ENCODE peak calls at places on chromosomes 12 and 14, in four cellular contexts. S, H, N and V are unnamed samples.

GRCh38 chr12:114655934-114656697 is 27.9 kb downstream of the TBX3 start:
- DNase-seq in S (no peak), H (no peak), N (no peak), V (peak)

GRCh38 chr12:62260733-62261683 is 804 bp downstream of the USP15 start:
- DNase-seq in S (peak), H (peak), N (peak), V (peak)

GRCh38 chr14:68249534-68250517 is 430.2 kb downstream of the RAD51B start:
- DNase-seq in S (no peak), H (no peak), N (no peak), V (peak)

GRCh38 chr12:30824311-30824710 is 69.6 kb upstream of the CAPRIN2 start:
- DNase-seq in S (no peak), H (no peak), N (no peak), V (no peak)

GRCh38 chr12:45299132-45299692 is 83.3 kb downstream of the ANO6 start:
- DNase-seq in S (no peak), H (no peak), N (no peak), V (peak)

GRCh38 chr12:56086096-56086495 is 6.1 kb downstream of the ERBB3 start:
- DNase-seq in S (no peak), H (no peak), N (no peak), V (no peak)

GRCh38 chr12:115149685-115150378 is 465.9 kb upstream of the TBX3 start:
- DNase-seq in S (no peak), H (no peak), N (no peak), V (no peak)

GRCh38 chr12:89393551-89394121 is 41.3 kb upstream of the DUSP6 start:
- DNase-seq in S (no peak), H (peak), N (no peak), V (no peak)

GRCh38 chr12:95756362-95756761 is 34.2 kb downstream of the NTN4 start:
- DNase-seq in S (no peak), H (no peak), N (no peak), V (no peak)

GRCh38 chr14:76768671-76769500 is 7.6 kb downstream of the VASH1 start:
- DNase-seq in S (no peak), H (no peak), N (no peak), V (no peak)

GRCh38 chr14:100424504-100425453 is 101.6 kb downstream of the SLC25A47 start:
- DNase-seq in S (no peak), H (no peak), N (no peak), V (no peak)

GRCh38 chr14:68248481-68249255 is 429.1 kb downstream of the RAD51B start:
- DNase-seq in S (peak), H (no peak), N (peak), V (peak)

GRCh38 chr12:28869197-28869596 is 279.9 kb upstream of the FAR2 start:
- DNase-seq in S (no peak), H (no peak), N (peak), V (no peak)

GRCh38 chr12:72228424-72228823 is 43.7 kb upstream of the TRHDE start:
- DNase-seq in S (no peak), H (no peak), N (no peak), V (no peak)

GRCh38 chr14:49478784-49479183 is 107.4 kb downstream of the RPS29 start:
- DNase-seq in S (no peak), H (no peak), N (no peak), V (no peak)

GRCh38 chr12:120991965-120992364 is 13.6 kb downstream of the HNF1A start:
- DNase-seq in S (no peak), H (no peak), N (no peak), V (no peak)

GRCh38 chr12:50589650-50590435 is 85.1 kb downstream of the DIP2B start:
- DNase-seq in S (no peak), H (no peak), N (no peak), V (no peak)

GRCh38 chr12:39807043-39807442 is 187.4 kb upstream of the ABCD2 start:
- DNase-seq in S (no peak), H (peak), N (peak), V (peak)

GRCh38 chr12:18320036-18320617 is 58.8 kb downstream of the PIK3C2G start:
- DNase-seq in S (no peak), H (peak), N (peak), V (peak)

GRCh38 chr14:102849522-102850379 is 72.5 kb downstream of the TRAF3 start:
- DNase-seq in S (no peak), H (no peak), N (peak), V (no peak)
- TF ChIP-seq ZBTB33 in S (no peak), H (no peak), N (no peak), V (no peak)

DNA sequence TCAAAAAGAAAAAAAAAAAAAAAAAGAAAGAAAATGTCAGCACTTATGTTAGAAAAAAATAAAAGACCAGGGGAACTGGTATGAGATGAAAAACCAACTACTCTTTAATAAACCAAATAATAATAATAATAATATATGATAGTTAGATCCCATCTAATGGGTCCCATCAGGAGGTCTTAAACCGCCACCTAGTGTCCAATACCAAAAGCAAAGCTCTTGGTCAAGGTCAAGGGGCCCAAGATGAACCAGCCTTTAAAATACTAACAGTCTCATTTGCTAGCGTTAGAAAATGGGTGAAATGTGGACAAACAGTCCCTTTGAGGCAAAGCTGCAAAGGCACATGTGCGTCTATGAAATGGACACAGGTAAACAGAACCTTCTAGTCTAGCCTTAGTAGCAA is 12.3 kb downstream of the BRAP start:
- DNase-seq in S (no peak), H (peak), N (peak), V (peak)
- TF ChIP-seq YY1 in S (no peak), H (no peak), N (no peak), V (no peak)

GRCh38 chr12:6795088-6795487 is 5.8 kb downstream of the CD4 start:
- DNase-seq in S (no peak), H (no peak), N (no peak), V (no peak)

GRCh38 chr12:6790496-6791150 is 1.3 kb downstream of the CD4 start:
- DNase-seq in S (no peak), H (no peak), N (no peak), V (no peak)

GRCh38 chr12:6788972-6789905 is at the start of gene CD4:
- DNase-seq in S (no peak), H (no peak), N (no peak), V (no peak)

GRCh38 chr12:6791931-6792520 is 2.7 kb downstream of the CD4 start:
- DNase-seq in S (no peak), H (no peak), N (no peak), V (no peak)

DNA sequence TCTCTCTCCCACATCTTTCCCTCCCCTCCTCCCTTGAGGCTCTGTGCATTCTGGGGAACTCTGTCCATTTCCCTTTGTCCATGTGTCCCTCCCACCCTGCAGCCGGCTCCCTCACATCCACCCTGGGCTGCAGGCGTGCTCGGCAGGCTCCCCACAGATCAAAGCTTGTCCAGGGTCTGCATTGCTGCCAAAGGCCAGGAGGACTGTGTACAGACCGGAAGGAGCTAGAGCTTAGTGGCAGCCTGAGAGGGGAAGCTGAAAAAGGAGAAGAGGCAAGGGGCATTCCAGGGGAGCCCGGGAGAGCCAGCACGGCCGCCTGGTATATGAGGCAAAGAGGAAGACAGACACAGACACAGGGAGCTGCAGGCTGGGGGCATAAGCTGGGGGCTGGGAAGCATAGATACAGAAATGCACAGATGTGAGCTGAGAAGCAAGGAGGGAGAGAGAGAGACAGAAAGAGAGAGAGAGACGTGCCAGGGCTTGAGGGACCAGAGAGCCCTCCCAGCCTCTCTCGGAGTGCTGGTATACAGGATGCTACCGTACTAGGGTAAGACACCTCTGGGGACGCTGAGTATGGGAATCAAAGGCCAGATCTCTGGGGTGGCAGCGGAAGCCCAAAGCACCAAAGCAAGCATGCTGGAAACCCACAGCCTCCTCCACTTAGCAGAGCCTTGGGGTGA is 3.3 kb downstream of the CD4 start:
- DNase-seq in S (no peak), H (no peak), N (no peak), V (no peak)
- TF ChIP-seq ZBTB33 in S (no peak), H (no peak), N (no peak), V (no peak)

DNA sequence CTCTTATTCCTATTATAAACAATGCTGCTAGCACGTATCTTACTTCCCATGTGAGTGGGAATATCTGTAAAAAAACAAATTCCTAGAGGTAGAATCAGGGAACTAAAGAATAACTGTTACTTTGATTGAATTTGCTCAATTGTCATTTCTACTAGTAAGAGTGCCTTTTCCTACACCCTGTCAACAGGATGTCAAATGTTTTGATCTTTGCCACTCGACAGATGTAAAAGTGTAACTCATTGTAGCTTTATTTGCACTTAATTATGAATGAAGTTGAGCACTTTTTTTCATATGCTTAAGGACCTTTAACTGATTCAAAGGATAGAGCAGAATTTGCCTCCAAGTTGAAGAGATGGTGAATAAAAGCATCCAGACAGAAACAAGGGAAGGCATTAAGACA is 104.5 kb downstream of the PPP1R12A start:
- DNase-seq in S (no peak), H (no peak), N (no peak), V (no peak)
- TF ChIP-seq YY1 in S (no peak), H (no peak), N (no peak), V (no peak)

GRCh38 chr12:1646908-1647669 is 18.1 kb downstream of the WNT5B start:
- DNase-seq in S (no peak), H (no peak), N (no peak), V (no peak)
- TF ChIP-seq ZBTB33 in S (no peak), H (no peak), N (no peak), V (no peak)

GRCh38 chr12:123387508-123388217 is 3.7 kb downstream of the KMT5A start:
- DNase-seq in S (no peak), H (no peak), N (no peak), V (no peak)
- TF ChIP-seq YY1 in S (no peak), H (no peak), N (no peak), V (no peak)

DNA sequence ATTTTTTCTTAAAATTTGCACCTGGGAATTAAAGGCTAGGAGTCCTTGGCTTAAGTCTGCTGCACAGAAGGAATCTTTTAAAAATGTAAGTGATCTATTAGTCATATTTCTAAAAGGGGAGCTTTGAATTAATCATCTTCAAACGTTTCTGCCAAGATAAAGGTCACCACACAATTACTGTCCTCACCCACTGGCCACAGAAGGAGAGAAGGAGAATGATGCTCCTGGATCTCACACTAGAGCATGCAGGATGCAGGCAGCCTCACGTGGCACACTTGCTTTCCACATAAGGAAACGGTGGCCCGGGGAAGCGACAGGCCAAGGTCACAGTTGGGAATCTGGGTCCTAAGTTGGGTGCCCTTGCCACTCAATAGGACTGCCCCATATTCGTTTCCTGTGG is 16.9 kb downstream of the PLEKHG7 start:
- DNase-seq in S (no peak), H (no peak), N (no peak), V (no peak)
- TF ChIP-seq ZBTB33 in S (no peak), H (no peak), N (no peak), V (no peak)

GRCh38 chr12:16568873-16569272 is 37.1 kb downstream of the LMO3 start:
- DNase-seq in S (peak), H (no peak), N (no peak), V (no peak)
- TF ChIP-seq YY1 in S (no peak), H (no peak), N (no peak), V (no peak)